ENCODE peak calls at places on chromosomes 5 and 9, in five cellular contexts. S is HepG2, T is K562, Q is SK-N-SH, I is GM12878. B is an unnamed sample.

GRCh38 chr5:11854926-11855325 is 49.3 kb downstream of the CTNND2 start:
- DNase-seq in I (no peak), T (no peak), S (no peak), Q (no peak), B (no peak)

GRCh38 chr5:90949469-90950358 is 391.1 kb downstream of the ADGRV1 start:
- DNase-seq in Q (no peak), I (no peak), S (peak), T (no peak), B (peak)

GRCh38 chr5:168282120-168282519 is 9.3 kb upstream of the WWC1 start:
- DNase-seq in Q (no peak), S (peak), I (no peak), T (no peak), B (peak)

GRCh38 chr9:134751630-134752029 is 110.0 kb downstream of the COL5A1 start:
- DNase-seq in I (no peak), Q (no peak), T (no peak), S (no peak), B (no peak)

GRCh38 chr5:135834639-135835529 is at the start of gene SLC25A48:
- DNase-seq in Q (peak), I (no peak), T (peak), S (peak), B (peak)

GRCh38 chr5:78985407-78986223 is 505 bp upstream of the ARSB start:
- DNase-seq in Q (peak), I (no peak), S (peak), T (no peak), B (peak)

GRCh38 chr9:109002141-109002540 is 11.2 kb downstream of the CTNNAL1 start:
- DNase-seq in T (no peak), I (no peak), Q (no peak), S (no peak), B (no peak)

GRCh38 chr5:154214236-154215106 is 23.9 kb downstream of the GALNT10 start:
- DNase-seq in T (no peak), S (no peak), I (no peak), Q (no peak), B (peak)

GRCh38 chr5:42557689-42558088 is 134.4 kb downstream of the GHR start:
- DNase-seq in I (no peak), S (no peak), T (no peak), Q (no peak), B (no peak)

GRCh38 chr9:71285191-71285656 is 163.8 kb upstream of the TRPM3 start:
- DNase-seq in S (peak), Q (peak), I (no peak), T (peak), B (peak)

GRCh38 chr5:39014544-39014943 is 59.7 kb downstream of the RICTOR start:
- DNase-seq in Q (no peak), T (no peak), S (peak), I (no peak), B (peak)

GRCh38 chr9:93902051-93902779 is 52.9 kb downstream of the BARX1 start:
- DNase-seq in T (no peak), S (no peak), Q (no peak), I (no peak), B (no peak)

GRCh38 chr9:91949946-91950664 is at the start of gene ROR2:
- DNase-seq in S (no peak), I (no peak), T (peak), Q (peak), B (peak)

GRCh38 chr5:18354828-18355227 is 720.6 kb downstream of the TAF11L14 start:
- DNase-seq in T (no peak), Q (no peak), S (no peak), I (no peak), B (no peak)

GRCh38 chr5:34480810-34481528 is 175.2 kb upstream of the RAI14 start:
- DNase-seq in T (no peak), I (no peak), S (no peak), Q (no peak), B (no peak)

GRCh38 chr5:34484591-34485228 is 171.4 kb upstream of the RAI14 start:
- DNase-seq in I (no peak), S (no peak), T (no peak), Q (no peak), B (no peak)

GRCh38 chr5:34486160-34486765 is 169.9 kb upstream of the RAI14 start:
- DNase-seq in T (peak), I (no peak), S (peak), Q (peak), B (peak)

GRCh38 chr5:34484190-34484589 is 171.9 kb upstream of the RAI14 start:
- DNase-seq in T (no peak), S (no peak), I (no peak), Q (no peak), B (no peak)

DNA sequence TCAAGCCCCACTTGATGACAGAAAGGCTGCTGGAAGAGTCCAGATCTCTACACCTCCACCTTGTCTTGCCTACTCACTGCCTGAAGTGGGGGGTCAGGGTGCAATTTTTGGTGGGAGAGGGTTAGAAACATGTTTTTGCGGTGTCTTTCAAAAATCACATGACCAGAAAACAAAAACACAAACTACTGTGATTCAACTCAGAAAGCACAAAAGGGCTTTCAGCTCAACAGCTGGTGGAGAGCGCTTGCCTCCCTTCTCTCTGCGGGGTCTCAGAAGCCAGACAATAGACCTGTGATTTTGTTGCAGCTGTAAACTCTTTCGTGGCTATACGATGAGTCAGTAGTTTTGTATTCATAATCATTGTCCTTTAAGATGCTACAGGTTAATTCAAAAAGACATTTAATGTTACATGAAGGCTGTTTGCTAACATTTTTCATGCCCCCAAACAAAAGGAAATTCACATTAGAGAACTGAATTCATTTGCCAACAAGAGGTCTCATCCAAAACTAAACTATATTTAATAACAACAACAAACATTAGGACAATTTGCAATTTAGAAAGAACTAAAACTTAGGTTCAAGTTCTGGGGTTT is 172.6 kb upstream of the RAI14 start:
- DNase-seq in Q (no peak), S (no peak), T (no peak), I (no peak), B (no peak)
- TF ChIP-seq CHD2 in Q (no peak), S (no peak), T (no peak), I (no peak), B (no peak)

DNA sequence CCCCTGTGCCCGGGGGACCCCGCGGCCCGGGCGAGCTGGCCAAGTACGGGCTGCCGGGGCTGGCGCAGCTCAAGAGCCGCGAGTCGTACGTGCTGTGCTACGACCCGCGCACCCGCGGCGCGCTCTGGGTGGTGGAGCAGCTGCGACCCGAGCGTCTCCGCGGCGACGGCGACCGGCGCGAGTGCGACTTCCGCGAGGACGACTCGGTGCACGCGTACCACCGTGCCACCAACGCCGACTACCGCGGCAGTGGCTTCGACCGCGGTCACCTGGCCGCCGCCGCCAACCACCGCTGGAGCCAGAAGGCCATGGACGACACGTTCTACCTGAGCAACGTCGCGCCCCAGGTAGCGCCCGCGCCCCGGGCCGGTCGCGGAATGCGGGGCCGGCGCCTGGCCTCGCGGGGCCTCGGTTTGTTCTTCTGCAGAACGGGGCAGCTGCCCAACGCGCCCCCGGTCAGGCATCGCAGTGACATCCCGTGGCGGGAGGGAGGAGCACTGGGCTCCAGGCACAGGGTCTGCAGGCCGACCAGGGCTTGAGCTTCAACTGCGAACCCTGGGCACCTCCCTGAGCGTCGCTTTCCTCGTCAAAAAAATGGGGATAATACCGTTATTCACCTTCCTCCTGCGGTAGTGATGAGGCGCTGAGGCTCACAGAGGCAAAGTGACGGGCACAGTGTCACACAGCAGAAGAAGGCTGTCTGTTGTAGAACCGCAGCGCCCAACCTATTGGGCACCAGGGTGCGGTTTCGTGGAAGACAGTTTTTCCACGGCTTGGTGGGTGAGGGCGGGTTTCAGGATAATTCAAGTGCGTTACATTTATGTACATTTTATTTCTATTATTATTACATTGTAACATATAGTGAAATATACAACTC is 777 bp downstream of the ENDOG start:
- DNase-seq in T (peak), I (no peak), S (no peak), Q (peak), B (peak)
- TF ChIP-seq REST in T (no peak), I (no peak), S (no peak), Q (no peak), B (no peak)

DNA sequence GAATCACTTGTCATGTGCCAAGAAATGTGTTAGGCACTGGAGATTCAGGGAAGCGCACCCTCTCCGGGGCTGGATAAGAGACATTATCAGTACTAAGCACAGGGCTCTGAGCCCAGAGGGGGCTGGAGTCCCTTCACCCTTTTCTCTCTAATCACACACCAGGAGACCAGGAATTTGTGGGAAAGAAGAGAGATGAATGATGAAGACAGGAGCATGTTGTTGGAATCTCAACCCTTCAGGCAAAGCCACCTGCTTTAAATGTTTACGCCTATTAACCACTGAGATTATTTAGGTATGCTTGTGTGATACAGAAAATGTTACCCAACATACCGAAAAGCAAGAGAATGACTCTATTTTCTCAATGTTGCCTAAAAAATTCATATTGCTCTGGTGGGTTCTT is 119.8 kb downstream of the ENTREP1 start:
- DNase-seq in S (no peak), I (no peak), Q (no peak), T (no peak), B (no peak)
- TF ChIP-seq CHD2 in S (no peak), I (no peak), Q (no peak), T (no peak), B (no peak)

GRCh38 chr5:94243612-94244011 is 374.8 kb downstream of the KIAA0825 start:
- DNase-seq in I (no peak), T (no peak), S (no peak), Q (no peak), B (no peak)

GRCh38 chr5:94241288-94241651 is 377.1 kb downstream of the KIAA0825 start:
- DNase-seq in I (no peak), Q (no peak), S (peak), T (no peak), B (no peak)

GRCh38 chr5:94240064-94240463 is 378.3 kb downstream of the KIAA0825 start:
- DNase-seq in I (no peak), T (no peak), S (no peak), Q (no peak), B (no peak)

GRCh38 chr5:94245608-94246007 is 372.8 kb downstream of the KIAA0825 start:
- DNase-seq in T (no peak), I (no peak), Q (no peak), S (no peak), B (no peak)

DNA sequence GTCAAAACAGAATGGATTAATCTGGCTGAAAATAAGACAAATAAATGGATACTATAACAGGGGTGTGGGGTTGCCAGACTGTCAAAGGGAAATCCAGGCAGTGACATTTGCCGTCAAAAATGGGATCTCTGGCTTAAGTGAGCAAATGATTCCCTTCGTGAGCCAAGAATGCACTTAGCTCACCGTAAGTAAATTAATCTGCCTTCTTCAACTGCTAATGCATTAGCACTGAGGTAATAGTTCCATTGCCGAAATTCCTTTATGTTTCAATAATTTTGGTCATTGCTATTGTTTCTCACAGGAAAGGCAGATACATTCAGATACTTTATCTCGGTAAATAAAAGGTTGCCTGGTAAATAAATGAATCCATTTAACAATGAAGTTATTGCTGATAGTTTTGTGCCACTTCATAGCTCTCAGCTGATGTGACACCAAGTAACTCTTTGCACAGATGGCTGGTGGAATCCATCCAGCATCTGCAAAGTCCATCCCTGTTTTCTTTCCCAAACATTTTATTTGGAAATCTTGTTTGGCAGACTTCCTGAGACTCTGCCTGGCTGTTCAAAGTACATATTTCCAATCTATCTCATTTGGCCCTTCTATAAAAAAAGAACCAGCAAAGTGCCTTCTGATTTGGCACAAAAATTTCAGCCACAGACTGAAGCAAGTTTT is 377.7 kb downstream of the KIAA0825 start:
- DNase-seq in S (no peak), T (no peak), I (no peak), Q (peak), B (no peak)
- TF ChIP-seq REST in S (no peak), T (no peak), I (no peak), Q (peak), B (no peak)

GRCh38 chr9:133405508-133406009 is 12.3 kb downstream of the REXO4 start:
- DNase-seq in Q (no peak), I (no peak), S (no peak), T (no peak), B (no peak)
- TF ChIP-seq CHD2 in Q (no peak), I (no peak), S (no peak), T (no peak), B (no peak)

DNA sequence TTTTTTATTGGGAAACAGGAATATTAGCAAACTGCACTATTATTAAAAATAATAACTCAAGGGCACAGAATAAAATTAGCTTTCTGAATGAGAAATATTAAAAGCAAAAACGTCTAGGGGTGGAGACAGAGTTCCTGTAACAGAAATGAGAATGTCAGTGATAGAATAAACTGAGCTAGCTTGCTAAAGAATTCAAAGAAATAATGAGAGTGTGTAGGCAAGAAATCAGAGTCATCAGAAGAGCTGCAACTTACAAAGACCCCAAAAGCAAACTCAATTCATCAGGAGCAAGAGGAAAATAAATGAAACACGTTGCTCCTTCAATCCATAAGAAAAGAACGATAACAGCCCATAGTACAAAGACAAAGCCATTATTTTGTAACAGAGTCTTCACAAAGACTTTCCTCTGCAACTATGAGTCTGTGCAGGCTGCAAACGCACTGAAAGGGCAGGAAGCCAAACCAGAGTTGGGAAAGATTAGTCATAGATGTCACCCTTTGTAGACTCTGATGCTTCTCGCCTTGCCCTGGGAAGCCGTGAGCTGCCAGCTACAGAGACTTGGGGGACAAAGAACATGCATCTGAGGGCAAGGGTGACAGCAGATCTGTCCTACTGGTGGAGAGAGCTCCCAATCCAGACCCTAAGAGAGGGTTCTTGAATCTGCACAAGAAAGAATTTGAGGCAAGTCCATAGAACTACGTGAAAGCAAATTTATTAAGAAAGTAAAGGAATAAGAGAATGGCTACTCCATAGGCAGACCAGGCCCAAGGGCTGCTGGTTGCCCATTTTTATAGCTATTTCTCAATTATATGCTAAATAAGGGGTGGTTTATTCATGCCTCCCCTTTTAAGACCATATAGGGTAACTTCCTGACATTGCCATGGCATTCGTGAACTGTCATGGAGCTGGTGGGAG is 40.8 kb downstream of the SHC3 start:
- DNase-seq in T (no peak), Q (no peak), S (no peak), I (no peak), B (peak)
- TF ChIP-seq REST in T (no peak), Q (peak), S (no peak), I (no peak), B (no peak)

GRCh38 chr5:24720743-24721142 is 76.0 kb upstream of the CDH10 start:
- DNase-seq in Q (no peak), S (no peak), I (no peak), T (no peak), B (no peak)
- TF ChIP-seq CHD2 in Q (no peak), S (no peak), I (no peak), T (no peak), B (no peak)

GRCh38 chr5:134787692-134788091 is 29.1 kb downstream of the DDX46 start:
- DNase-seq in I (no peak), Q (no peak), T (no peak), S (no peak), B (no peak)

GRCh38 chr5:134784241-134784920 is 25.8 kb downstream of the DDX46 start:
- DNase-seq in Q (no peak), I (no peak), T (no peak), S (no peak), B (no peak)

DNA sequence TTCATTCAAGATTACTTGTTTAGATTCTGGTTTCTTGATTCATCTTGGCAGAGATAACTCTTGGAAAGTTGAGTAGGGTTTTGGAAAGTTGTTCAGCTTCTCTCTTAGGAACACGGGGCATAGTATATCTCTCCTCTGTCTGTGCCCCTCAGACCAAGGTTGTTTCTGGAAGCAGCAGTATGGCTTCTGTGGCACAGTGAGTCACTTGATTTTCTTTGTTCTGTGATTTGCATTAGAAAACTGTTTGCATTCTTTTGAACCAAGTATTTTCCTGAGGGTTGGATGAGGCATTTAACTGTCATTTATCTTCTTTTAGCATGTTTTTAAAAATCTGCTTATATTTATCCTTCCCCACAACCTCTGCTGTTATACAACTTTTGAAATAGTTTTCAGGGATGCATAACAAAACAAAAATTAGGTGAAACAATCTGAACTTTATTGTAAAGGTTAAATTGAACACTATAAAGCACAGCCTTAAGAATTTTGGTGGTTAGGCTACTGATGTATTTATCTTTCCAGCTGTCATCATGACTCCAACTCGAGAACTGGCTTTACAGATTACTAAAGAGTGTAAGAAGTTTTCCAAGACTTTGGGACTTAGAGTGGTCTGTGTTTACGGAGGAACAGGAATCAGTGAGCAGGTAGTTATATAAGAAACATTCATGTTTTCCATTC is 26.5 kb downstream of the DDX46 start:
- DNase-seq in S (no peak), Q (no peak), I (no peak), T (no peak), B (no peak)
- TF ChIP-seq REST in S (no peak), Q (no peak), I (no peak), T (no peak), B (no peak)

B was measured in A549.